ENCODE peak calls at places on chromosomes 1 and 21, in four cellular contexts. One of them, this sample, is unnamed.

GRCh38 chr21:44517175-44517899 is 22.7 kb downstream of the KRTAP10-1 start:
- DNase-seq in IMR-90: peak
- DNase-seq in GM12878: peak
- DNase-seq in K562: peak
- DNase-seq in this sample: peak

GRCh38 chr21:25936776-25937175 is 202.0 kb downstream of the GABPA start:
- DNase-seq in IMR-90: peak
- DNase-seq in GM12878: no peak
- DNase-seq in K562: no peak
- DNase-seq in this sample: no peak

GRCh38 chr21:24200052-24200451 is 1407.2 kb downstream of the MRPL39 start:
- DNase-seq in IMR-90: no peak
- DNase-seq in GM12878: peak
- DNase-seq in K562: no peak
- DNase-seq in this sample: no peak

GRCh38 chr1:21175670-21176581 is 771 bp downstream of the EIF4G3 start:
- DNase-seq in IMR-90: no peak
- DNase-seq in GM12878: no peak
- DNase-seq in K562: peak
- DNase-seq in this sample: peak

GRCh38 chr21:38323721-38324591 is 67.2 kb downstream of the KCNJ15 start:
- DNase-seq in IMR-90: peak
- DNase-seq in GM12878: no peak
- DNase-seq in K562: no peak
- DNase-seq in this sample: peak

GRCh38 chr1:200021537-200022238 is 5.8 kb upstream of the NR5A2 start:
- DNase-seq in IMR-90: no peak
- DNase-seq in GM12878: no peak
- DNase-seq in K562: no peak
- DNase-seq in this sample: no peak

GRCh38 chr1:31957701-31958674 is 19.8 kb upstream of the PTP4A2 start:
- DNase-seq in IMR-90: no peak
- DNase-seq in GM12878: peak
- DNase-seq in K562: peak
- DNase-seq in this sample: no peak

GRCh38 chr1:234875953-234876814 is 252.5 kb downstream of the TOMM20 start:
- DNase-seq in IMR-90: peak
- DNase-seq in GM12878: no peak
- DNase-seq in K562: peak
- DNase-seq in this sample: no peak

GRCh38 chr1:31348449-31348848 is 24.4 kb downstream of the FABP3 start:
- DNase-seq in IMR-90: no peak
- DNase-seq in GM12878: no peak
- DNase-seq in K562: no peak
- DNase-seq in this sample: no peak

GRCh38 chr1:8873001-8873400 is 5.5 kb downstream of the ENO1 start:
- DNase-seq in IMR-90: no peak
- DNase-seq in GM12878: no peak
- DNase-seq in K562: peak
- DNase-seq in this sample: no peak

GRCh38 chr1:8871539-8871935 is 6.9 kb downstream of the ENO1 start:
- DNase-seq in IMR-90: no peak
- DNase-seq in GM12878: no peak
- DNase-seq in K562: no peak
- DNase-seq in this sample: no peak

GRCh38 chr1:8871965-8872399 is 6.5 kb downstream of the ENO1 start:
- DNase-seq in IMR-90: peak
- DNase-seq in GM12878: no peak
- DNase-seq in K562: no peak
- DNase-seq in this sample: no peak

GRCh38 chr1:8870118-8870517 is 8.4 kb downstream of the ENO1 start:
- DNase-seq in IMR-90: no peak
- DNase-seq in GM12878: no peak
- DNase-seq in K562: no peak
- DNase-seq in this sample: no peak

DNA sequence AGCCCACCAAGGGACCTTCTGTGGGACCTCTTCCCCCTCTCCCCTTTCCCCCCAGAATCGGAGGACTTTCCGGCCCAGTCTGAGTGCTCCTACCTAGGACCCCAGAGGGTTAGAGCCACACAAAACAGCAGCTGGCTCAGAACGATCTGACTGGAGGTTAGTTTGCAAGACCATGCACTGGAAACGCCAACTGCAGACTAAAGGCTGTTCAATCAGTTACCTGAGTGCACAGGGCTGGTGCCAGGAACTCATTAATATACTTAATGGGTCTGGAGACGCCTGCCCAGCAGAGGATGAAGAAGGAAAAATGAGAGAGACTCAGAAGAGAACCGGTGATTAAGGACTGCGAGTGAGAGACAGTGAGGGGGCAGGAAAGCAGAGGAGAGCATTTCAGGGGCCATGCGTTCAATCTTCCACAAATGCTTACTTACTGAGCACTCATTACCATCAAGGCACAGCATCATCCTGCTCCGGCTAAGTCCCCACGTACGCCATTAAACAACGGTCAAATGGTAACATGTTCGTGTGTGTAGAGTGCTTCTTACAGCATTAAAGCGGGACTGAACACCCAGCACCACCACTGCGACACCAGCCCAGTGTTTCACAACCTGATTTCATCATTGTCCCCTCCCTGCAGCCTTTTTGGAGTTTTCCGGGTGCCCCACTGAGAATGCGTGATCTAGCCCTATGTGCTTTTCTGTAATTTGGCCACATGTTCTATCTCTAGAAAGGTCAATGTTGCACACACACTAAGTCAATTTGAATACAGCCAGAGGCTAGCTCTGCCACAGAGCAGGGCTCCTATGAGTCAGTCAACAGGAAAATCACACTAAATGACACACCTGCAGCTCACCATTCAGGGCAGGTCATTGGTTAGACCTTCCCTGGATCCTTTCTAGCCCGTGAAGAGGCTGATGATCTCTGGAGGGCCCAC is 7.6 kb downstream of the ENO1 start:
- DNase-seq in IMR-90: no peak
- DNase-seq in GM12878: no peak
- DNase-seq in K562: no peak
- DNase-seq in this sample: no peak
- TF ChIP-seq ELK1 in IMR-90: no peak
- TF ChIP-seq ELK1 in GM12878: no peak
- TF ChIP-seq ELK1 in K562: no peak
- TF ChIP-seq ELK1 in this sample: no peak

GRCh38 chr1:109241841-109242301 is 7.5 kb upstream of the CELSR2 start:
- DNase-seq in IMR-90: no peak
- DNase-seq in GM12878: no peak
- DNase-seq in K562: no peak
- DNase-seq in this sample: no peak

GRCh38 chr1:109239580-109240068 is 9.7 kb upstream of the CELSR2 start:
- DNase-seq in IMR-90: peak
- DNase-seq in GM12878: no peak
- DNase-seq in K562: peak
- DNase-seq in this sample: peak

GRCh38 chr1:109240158-109241152 is 8.9 kb upstream of the CELSR2 start:
- DNase-seq in IMR-90: peak
- DNase-seq in GM12878: no peak
- DNase-seq in K562: no peak
- DNase-seq in this sample: no peak

GRCh38 chr1:109242387-109242786 is 7.0 kb upstream of the CELSR2 start:
- DNase-seq in IMR-90: no peak
- DNase-seq in GM12878: no peak
- DNase-seq in K562: no peak
- DNase-seq in this sample: no peak

GRCh38 chr1:109241344-109241743 is 8.0 kb upstream of the CELSR2 start:
- DNase-seq in IMR-90: no peak
- DNase-seq in GM12878: no peak
- DNase-seq in K562: peak
- DNase-seq in this sample: no peak
- TF ChIP-seq ELK1 in IMR-90: no peak
- TF ChIP-seq ELK1 in GM12878: no peak
- TF ChIP-seq ELK1 in K562: no peak
- TF ChIP-seq ELK1 in this sample: no peak

GRCh38 chr1:224615861-224616760 is at the start of gene CNIH3:
- DNase-seq in IMR-90: peak
- DNase-seq in GM12878: no peak
- DNase-seq in K562: no peak
- DNase-seq in this sample: peak
- TF ChIP-seq ELK1 in IMR-90: no peak
- TF ChIP-seq ELK1 in GM12878: no peak
- TF ChIP-seq ELK1 in K562: no peak
- TF ChIP-seq ELK1 in this sample: no peak

DNA sequence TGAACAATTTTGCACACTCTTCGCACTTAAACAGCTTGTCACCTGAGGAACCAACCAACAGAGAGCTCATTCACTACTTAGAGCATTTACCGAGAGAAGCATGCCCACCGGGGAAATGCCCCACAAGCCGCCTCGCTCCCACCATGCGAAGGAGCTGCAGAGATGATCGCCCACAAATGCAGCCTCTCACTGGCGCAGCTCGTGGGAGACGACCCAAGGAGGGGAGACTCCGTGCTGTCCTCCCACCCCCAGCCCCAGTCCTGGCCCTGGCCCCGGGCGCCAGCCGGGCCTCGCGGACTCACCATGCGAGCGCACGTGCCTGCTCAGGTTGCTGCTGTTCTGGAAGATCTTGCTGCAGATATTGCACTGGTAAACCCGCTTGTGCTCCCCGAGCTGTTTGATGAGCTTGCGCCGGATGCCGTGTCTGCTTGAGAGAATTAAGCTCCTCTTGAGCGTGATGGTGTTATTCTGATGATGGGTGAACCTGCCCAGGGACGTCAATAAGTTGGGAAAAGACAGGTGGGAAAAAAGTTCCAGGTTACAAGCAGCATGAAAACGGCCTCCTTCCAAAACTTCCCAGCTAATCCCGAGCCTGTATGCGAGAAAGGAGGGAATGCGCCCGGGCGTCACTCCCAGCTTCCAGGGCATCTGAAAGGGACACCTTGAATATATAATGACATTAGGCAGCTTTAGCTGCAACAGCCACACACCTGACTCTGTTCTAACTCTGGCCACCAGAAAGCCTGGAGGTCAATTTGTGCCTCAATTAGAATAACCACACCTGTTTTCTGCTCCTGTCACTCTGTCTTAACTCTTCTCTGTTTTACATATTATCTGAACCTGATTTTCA is 42.8 kb downstream of the PRDM15 start:
- DNase-seq in IMR-90: no peak
- DNase-seq in GM12878: no peak
- DNase-seq in K562: no peak
- DNase-seq in this sample: no peak
- TF ChIP-seq ELK1 in IMR-90: no peak
- TF ChIP-seq ELK1 in GM12878: no peak
- TF ChIP-seq ELK1 in K562: no peak
- TF ChIP-seq ELK1 in this sample: no peak

GRCh38 chr1:4871373-4871772 is 217.0 kb downstream of the AJAP1 start:
- DNase-seq in IMR-90: no peak
- DNase-seq in GM12878: no peak
- DNase-seq in K562: no peak
- DNase-seq in this sample: no peak

GRCh38 chr1:4868521-4868920 is 214.1 kb downstream of the AJAP1 start:
- DNase-seq in IMR-90: no peak
- DNase-seq in GM12878: no peak
- DNase-seq in K562: no peak
- DNase-seq in this sample: no peak
- TF ChIP-seq ELK1 in IMR-90: no peak
- TF ChIP-seq ELK1 in GM12878: no peak
- TF ChIP-seq ELK1 in K562: no peak
- TF ChIP-seq ELK1 in this sample: no peak

GRCh38 chr1:83098791-83099190 is 900.1 kb downstream of the TTLL7 start:
- DNase-seq in IMR-90: no peak
- DNase-seq in GM12878: no peak
- DNase-seq in K562: no peak
- DNase-seq in this sample: no peak

GRCh38 chr1:83097715-83098613 is 901.0 kb downstream of the TTLL7 start:
- DNase-seq in IMR-90: no peak
- DNase-seq in GM12878: no peak
- DNase-seq in K562: no peak
- DNase-seq in this sample: no peak

GRCh38 chr1:83104558-83104957 is 894.4 kb downstream of the TTLL7 start:
- DNase-seq in IMR-90: no peak
- DNase-seq in GM12878: no peak
- DNase-seq in K562: no peak
- DNase-seq in this sample: no peak

GRCh38 chr1:83100133-83100532 is 898.8 kb downstream of the TTLL7 start:
- DNase-seq in IMR-90: no peak
- DNase-seq in GM12878: no peak
- DNase-seq in K562: no peak
- DNase-seq in this sample: no peak

GRCh38 chr1:83102630-83103071 is 896.3 kb downstream of the TTLL7 start:
- DNase-seq in IMR-90: peak
- DNase-seq in GM12878: no peak
- DNase-seq in K562: no peak
- DNase-seq in this sample: no peak
- TF ChIP-seq ELK1 in IMR-90: no peak
- TF ChIP-seq ELK1 in GM12878: no peak
- TF ChIP-seq ELK1 in K562: no peak
- TF ChIP-seq ELK1 in this sample: no peak

GRCh38 chr1:51907079-51907702 is 28.7 kb upstream of the NRDC start:
- DNase-seq in IMR-90: peak
- DNase-seq in GM12878: no peak
- DNase-seq in K562: no peak
- DNase-seq in this sample: no peak

GRCh38 chr1:51902456-51902855 is 23.9 kb upstream of the NRDC start:
- DNase-seq in IMR-90: no peak
- DNase-seq in GM12878: no peak
- DNase-seq in K562: no peak
- DNase-seq in this sample: no peak

GRCh38 chr1:51908499-51908898 is 30.0 kb upstream of the NRDC start:
- DNase-seq in IMR-90: no peak
- DNase-seq in GM12878: no peak
- DNase-seq in K562: no peak
- DNase-seq in this sample: no peak

GRCh38 chr1:51910182-51910581 is 31.7 kb upstream of the NRDC start:
- DNase-seq in IMR-90: no peak
- DNase-seq in GM12878: no peak
- DNase-seq in K562: no peak
- DNase-seq in this sample: no peak

GRCh38 chr1:51906306-51907078 is 28.0 kb upstream of the NRDC start:
- DNase-seq in IMR-90: peak
- DNase-seq in GM12878: no peak
- DNase-seq in K562: no peak
- DNase-seq in this sample: no peak
- TF ChIP-seq ELK1 in IMR-90: no peak
- TF ChIP-seq ELK1 in GM12878: no peak
- TF ChIP-seq ELK1 in K562: no peak
- TF ChIP-seq ELK1 in this sample: no peak

GRCh38 chr1:150420560-150421265 is 56.8 kb downstream of the RPRD2 start:
- DNase-seq in IMR-90: peak
- DNase-seq in GM12878: no peak
- DNase-seq in K562: no peak
- DNase-seq in this sample: no peak
- TF ChIP-seq ELK1 in IMR-90: no peak
- TF ChIP-seq ELK1 in GM12878: no peak
- TF ChIP-seq ELK1 in K562: no peak
- TF ChIP-seq ELK1 in this sample: no peak

This sample was measured in A549.